ENCODE peak calls at places on chromosomes 11 and 22, in seven cellular contexts. H is A549, P is midbrain, D is T-helper 2 cell, N is NCI-H460, E is ascending aorta, T is nephron progenitor cell. M is an unnamed sample.
A peak's percentile ranks its signal among the peaks of the same experiment; 100 is the strongest.

GRCh38 chr11:67504950-67505561 is at the start of gene PITPNM1:
- DNase-seq in N (peak; percentile 45), D (peak; percentile 56), E (peak; percentile 89), P (peak; percentile 21), H (peak; percentile 62), T (peak; percentile 85), M (peak; percentile 39)

GRCh38 chr11:96161271-96162089 is 181.5 kb downstream of the MAML2 start:
- DNase-seq in E (no peak), H (no peak), P (no peak), T (peak; percentile 26), D (no peak), N (no peak), M (peak; percentile 62)

GRCh38 chr11:3157381-3158130 is 7.6 kb downstream of the OSBPL5 start:
- DNase-seq in H (no peak), E (no peak), D (no peak), N (no peak), P (no peak), T (peak; percentile 0), M (no peak)

GRCh38 chr22:32389685-32390084 is 22.4 kb downstream of the RTCB start:
- DNase-seq in T (peak; percentile 42), E (no peak), H (no peak), D (no peak), P (no peak), N (no peak), M (peak; percentile 18)

GRCh38 chr22:22410121-22410520 is 98.4 kb downstream of the ZNF280B start:
- DNase-seq in P (no peak), T (no peak), E (no peak), N (no peak), H (no peak), D (no peak), M (peak; percentile 14)

GRCh38 chr11:64482588-64482987 is 108.4 kb upstream of the SLC22A12 start:
- DNase-seq in P (no peak), H (no peak), D (no peak), E (no peak), N (no peak), T (no peak), M (no peak)

GRCh38 chr11:28773606-28774005 is 665.4 kb downstream of the METTL15 start:
- DNase-seq in P (no peak), H (no peak), D (no peak), N (no peak), T (no peak), E (no peak), M (no peak)

GRCh38 chr11:134049303-134049702 is 19.6 kb upstream of the JAM3 start:
- DNase-seq in N (no peak), E (peak; percentile 50), P (no peak), D (no peak), T (no peak), H (no peak), M (no peak)

GRCh38 chr11:65780770-65781151 is at the start of gene AP5B1:
- DNase-seq in H (peak; percentile 64), N (peak; percentile 48), P (peak; percentile 35), T (peak; percentile 68), E (peak; percentile 80), D (peak; percentile 59), M (peak; percentile 48)

GRCh38 chr11:11993814-11994213 is 14.6 kb downstream of the DKK3 start:
- DNase-seq in D (no peak), P (peak; percentile 63), N (peak; percentile 15), T (no peak), H (peak; percentile 75), E (peak; percentile 59), M (peak; percentile 69)

GRCh38 chr11:80593981-80594380 is 1153.2 kb upstream of the TENM4 start:
- DNase-seq in E (no peak), N (peak; percentile 46), P (peak; percentile 72), T (no peak), D (no peak), H (no peak), M (peak; percentile 77)

GRCh38 chr22:38153821-38154562 is 27.6 kb downstream of the PLA2G6 start:
- DNase-seq in N (no peak), H (no peak), T (no peak), D (no peak), E (no peak), P (peak; percentile 1), M (no peak)

GRCh38 chr22:17831527-17832251 is 57.4 kb upstream of the BID start:
- DNase-seq in E (no peak), H (no peak), P (no peak), T (no peak), N (no peak), D (no peak), M (no peak)

GRCh38 chr11:35372565-35373283 is 46.6 kb downstream of the SLC1A2 start:
- DNase-seq in E (no peak), P (no peak), T (no peak), N (no peak), D (no peak), H (peak; percentile 13), M (no peak)

GRCh38 chr22:36136475-36136874 is 24.1 kb downstream of the APOL3 start:
- DNase-seq in T (no peak), N (no peak), H (no peak), D (no peak), E (no peak), P (no peak), M (peak; percentile 35)

GRCh38 chr22:37529652-37530345 is 10.6 kb upstream of the CARD10 start:
- DNase-seq in H (no peak), E (no peak), P (no peak), N (no peak), T (no peak), D (no peak), M (no peak)

GRCh38 chr11:110000045-110000502 is 93.1 kb upstream of the ZC3H12C start:
- DNase-seq in D (no peak), H (peak; percentile 38), N (peak; percentile 87), P (peak; percentile 13), E (peak; percentile 66), T (no peak), M (peak; percentile 95)

GRCh38 chr22:36397081-36397766 is 9.5 kb upstream of the MYH9 start:
- DNase-seq in H (peak; percentile 47), T (no peak), E (no peak), N (no peak), P (no peak), D (no peak), M (peak; percentile 67)

GRCh38 chr11:73648629-73649046 is 2.3 kb downstream of the PLEKHB1 start:
- DNase-seq in T (no peak), H (no peak), P (peak; percentile 66), N (no peak), E (no peak), D (no peak), M (no peak)

GRCh38 chr11:75858042-75858441 is 43.0 kb downstream of the UVRAG start:
- DNase-seq in N (no peak), P (no peak), D (no peak), E (no peak), H (no peak), T (no peak), M (no peak)

GRCh38 chr22:30810105-30810504 is 115.4 kb downstream of the OSBP2 start:
- DNase-seq in H (no peak), E (no peak), T (no peak), N (no peak), P (no peak), D (no peak), M (no peak)

GRCh38 chr11:2932850-2933251 is 3.6 kb upstream of the PHLDA2 start:
- DNase-seq in D (no peak), P (no peak), E (peak; percentile 81), T (no peak), H (no peak), N (no peak), M (peak; percentile 64)

M was measured in cardiac fibroblast.